ENCODE peak calls at places on chromosomes 13 and 19, in six cellular contexts. A is IMR-90, P is neuronal stem cell, W is H1, Z is H9, H is trophoblast cell. R is an unnamed sample.

GRCh38 chr19:8517551-8518442 is 3.8 kb upstream of the ZNF414 start:
- DNase-seq in A (no peak), P (no peak), W (no peak), Z (no peak), H (peak), R (peak)

GRCh38 chr19:13974073-13974472 is 21.8 kb downstream of the DCAF15 start:
- DNase-seq in A (no peak), P (peak), W (peak), Z (peak), H (peak), R (no peak)

GRCh38 chr19:6963937-6964336 is 57.3 kb downstream of the MBD3L2B start:
- DNase-seq in A (no peak), P (no peak), W (peak), Z (no peak), H (peak), R (no peak)

GRCh38 chr19:18073197-18073596 is 13.5 kb downstream of the IL12RB1 start:
- DNase-seq in A (no peak), P (no peak), W (no peak), Z (no peak), H (no peak), R (no peak)

GRCh38 chr13:61247149-61247936 is 168.3 kb downstream of the PCDH20 start:
- DNase-seq in A (no peak), P (no peak), W (peak), Z (no peak), H (no peak), R (no peak)

GRCh38 chr13:105920375-105920774 is 615.1 kb downstream of the EFNB2 start:
- DNase-seq in A (peak), P (peak), W (no peak), Z (no peak), H (peak), R (peak)

GRCh38 chr19:18713550-18714117 is 30.2 kb downstream of the CRTC1 start:
- DNase-seq in A (no peak), P (no peak), W (no peak), Z (no peak), H (no peak), R (no peak)

GRCh38 chr19:13644648-13645047 is 119.7 kb upstream of the MRI1 start:
- DNase-seq in A (no peak), P (no peak), W (no peak), Z (no peak), H (no peak), R (no peak)

GRCh38 chr19:11464333-11465265 is 16.2 kb downstream of the ELAVL3 start:
- DNase-seq in A (no peak), P (no peak), W (no peak), Z (no peak), H (peak), R (no peak)

GRCh38 chr13:44117351-44117750 is 237.6 kb downstream of the LACC1 start:
- DNase-seq in A (peak), P (no peak), W (no peak), Z (no peak), H (no peak), R (peak)

GRCh38 chr19:56080669-56081401 is 40.3 kb downstream of the ZNF787 start:
- DNase-seq in A (peak), P (peak), W (peak), Z (peak), H (peak), R (peak)

GRCh38 chr19:18349524-18350128 is 9.2 kb downstream of the PGPEP1 start:
- DNase-seq in A (peak), P (no peak), W (peak), Z (no peak), H (peak), R (peak)

GRCh38 chr19:44823373-44823698 is 14.4 kb downstream of the BCAM start:
- DNase-seq in A (no peak), P (no peak), W (no peak), Z (no peak), H (no peak), R (no peak)

GRCh38 chr13:109744512-109745051 is 41.8 kb downstream of the IRS2 start:
- DNase-seq in A (peak), P (no peak), W (no peak), Z (no peak), H (no peak), R (peak)

GRCh38 chr13:110517505-110518149 is 43.9 kb downstream of the RAB20 start:
- DNase-seq in A (no peak), P (no peak), W (no peak), Z (no peak), H (no peak), R (no peak)

GRCh38 chr13:37148501-37148900 is 43.0 kb upstream of the CSNK1A1L start:
- DNase-seq in A (no peak), P (no peak), W (no peak), Z (no peak), H (no peak), R (no peak)

GRCh38 chr19:53908933-53909415 is at the start of gene CACNG7:
- DNase-seq in A (no peak), P (peak), W (no peak), Z (peak), H (no peak), R (no peak)

GRCh38 chr13:81987677-81988357 is 1646.9 kb upstream of the SPRY2 start:
- DNase-seq in A (no peak), P (no peak), W (no peak), Z (no peak), H (no peak), R (no peak)

GRCh38 chr19:39083599-39083982 is 577 bp upstream of the ACP7 start:
- DNase-seq in A (no peak), P (no peak), W (no peak), Z (no peak), H (no peak), R (no peak)

GRCh38 chr19:54179921-54180452 is 7.0 kb upstream of the TMC4 start:
- DNase-seq in A (peak), P (peak), W (peak), Z (peak), H (peak), R (peak)

GRCh38 chr19:34368338-34368737 is 3.3 kb downstream of the GPI start:
- DNase-seq in A (no peak), P (no peak), W (no peak), Z (no peak), H (no peak), R (no peak)

GRCh38 chr13:85261757-85262346 is 537.4 kb downstream of the SLITRK6 start:
- DNase-seq in A (peak), P (no peak), W (no peak), Z (no peak), H (no peak), R (peak)

GRCh38 chr19:54154603-54155345 is 4.7 kb downstream of the LENG1 start:
- DNase-seq in A (no peak), P (no peak), W (no peak), Z (no peak), H (no peak), R (no peak)

GRCh38 chr19:40321566-40322270 is 26.5 kb downstream of the C19orf47 start:
- DNase-seq in A (no peak), P (no peak), W (no peak), Z (no peak), H (no peak), R (no peak)

GRCh38 chr19:9808855-9809646 is 9.8 kb downstream of the FBXL12 start:
- DNase-seq in A (no peak), P (no peak), W (no peak), Z (no peak), H (no peak), R (no peak)

GRCh38 chr19:34490141-34490766 is 8.7 kb downstream of the WTIP start:
- DNase-seq in A (no peak), P (no peak), W (no peak), Z (no peak), H (no peak), R (no peak)

GRCh38 chr19:20233105-20233504 is 66.1 kb downstream of the ZNF486 start:
- DNase-seq in A (no peak), P (no peak), W (no peak), Z (no peak), H (peak), R (no peak)

GRCh38 chr19:13063461-13064091 is 39.1 kb downstream of the LYL1 start:
- DNase-seq in A (no peak), P (no peak), W (no peak), Z (no peak), H (no peak), R (no peak)

GRCh38 chr19:10419646-10420443 is 493 bp upstream of the PDE4A start:
- DNase-seq in A (peak), P (peak), W (peak), Z (peak), H (no peak), R (peak)

GRCh38 chr13:42378383-42378780 is 106.4 kb downstream of the AKAP11 start:
- DNase-seq in A (no peak), P (no peak), W (no peak), Z (no peak), H (no peak), R (no peak)

GRCh38 chr13:101346942-101347728 is 69.2 kb downstream of the NALCN start:
- DNase-seq in A (peak), P (no peak), W (no peak), Z (no peak), H (no peak), R (peak)

GRCh38 chr13:99125335-99125915 is 75.2 kb upstream of the UBAC2 start:
- DNase-seq in A (no peak), P (no peak), W (no peak), Z (no peak), H (no peak), R (no peak)

GRCh38 chr19:34595683-34596082 is 81.3 kb downstream of the SCGB2B2 start:
- DNase-seq in A (no peak), P (no peak), W (no peak), Z (no peak), H (no peak), R (no peak)

GRCh38 chr19:3455393-3455955 is 24.9 kb downstream of the SMIM24 start:
- DNase-seq in A (no peak), P (no peak), W (no peak), Z (no peak), H (no peak), R (no peak)

GRCh38 chr13:31054632-31055031 is 107.1 kb downstream of the HSPH1 start:
- DNase-seq in A (no peak), P (no peak), W (no peak), Z (no peak), H (no peak), R (no peak)

GRCh38 chr13:31328549-31329229 is 128.9 kb downstream of the B3GLCT start:
- DNase-seq in A (peak), P (no peak), W (no peak), Z (no peak), H (no peak), R (no peak)

GRCh38 chr19:50334741-50335421 is 5.7 kb upstream of the KCNC3 start:
- DNase-seq in A (no peak), P (no peak), W (no peak), Z (no peak), H (no peak), R (no peak)

GRCh38 chr13:60583911-60584753 is 187.1 kb downstream of the TDRD3 start:
- DNase-seq in A (peak), P (no peak), W (peak), Z (peak), H (no peak), R (peak)

GRCh38 chr13:106446011-106446410 is 89.5 kb downstream of the EFNB2 start:
- DNase-seq in A (peak), P (no peak), W (no peak), Z (no peak), H (no peak), R (peak)

GRCh38 chr13:47598340-47598911 is 402.6 kb downstream of the SUCLA2 start:
- DNase-seq in A (peak), P (no peak), W (no peak), Z (no peak), H (peak), R (peak)

GRCh38 chr19:5690125-5690954 is at the start of gene RPL36:
- DNase-seq in A (peak), P (peak), W (peak), Z (peak), H (peak), R (peak)
- H3K18ac ChIP-seq in A (no peak), P (peak), W (peak), Z (peak), H (peak), R (peak)

GRCh38 chr19:16364231-16364865 is 39.7 kb downstream of the KLF2 start:
- DNase-seq in A (no peak), P (no peak), W (no peak), Z (no peak), H (no peak), R (no peak)

GRCh38 chr19:16361926-16362325 is 37.3 kb downstream of the KLF2 start:
- DNase-seq in A (no peak), P (no peak), W (no peak), Z (no peak), H (no peak), R (no peak)

GRCh38 chr19:16361254-16361653 is 36.6 kb downstream of the KLF2 start:
- DNase-seq in A (no peak), P (no peak), W (no peak), Z (no peak), H (no peak), R (no peak)

GRCh38 chr19:16363852-16364230 is 39.2 kb downstream of the KLF2 start:
- DNase-seq in A (no peak), P (no peak), W (no peak), Z (no peak), H (no peak), R (no peak)

DNA sequence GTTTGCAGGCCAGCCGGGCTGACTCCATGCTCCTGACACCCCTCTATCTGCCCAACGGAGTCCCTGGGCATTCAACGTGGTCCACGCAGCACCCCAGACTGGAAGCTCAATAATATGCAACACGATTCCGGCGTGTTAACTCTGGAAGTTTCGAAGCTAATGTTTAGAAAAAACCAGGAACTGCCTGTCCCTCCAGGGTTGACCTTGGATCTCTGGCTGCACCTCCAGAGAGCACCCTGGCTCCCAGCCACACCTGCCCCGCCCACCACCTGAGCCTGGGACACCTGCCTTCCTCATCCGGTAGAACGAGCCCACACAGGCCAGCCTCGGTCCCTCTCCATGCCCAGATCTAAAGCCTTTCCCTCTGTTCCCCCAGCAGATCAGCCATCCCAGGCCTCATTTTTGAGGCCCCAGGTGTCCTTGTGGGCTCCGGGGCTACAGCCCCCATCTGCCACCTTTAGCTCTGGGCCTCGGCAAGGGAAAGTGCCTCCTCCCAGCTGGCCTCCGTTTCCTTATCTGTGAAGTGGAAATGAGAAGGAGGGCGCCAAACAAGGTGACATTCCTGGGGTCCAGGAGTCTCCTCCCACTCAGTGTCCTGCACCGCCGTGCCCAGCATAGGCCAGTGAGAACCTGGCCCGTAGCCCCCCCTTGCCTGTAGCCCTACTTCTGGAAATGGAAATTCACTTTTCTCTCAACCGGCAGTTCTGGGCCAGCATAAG is 38.7 kb downstream of the KLF2 start:
- DNase-seq in A (no peak), P (no peak), W (no peak), Z (no peak), H (no peak), R (no peak)
- H3K9ac ChIP-seq in A (no peak), P (no peak), W (no peak), Z (no peak), H (no peak), R (no peak)

GRCh38 chr13:114097504-114097892 is 34.9 kb downstream of the RASA3 start:
- DNase-seq in A (no peak), P (no peak), W (no peak), Z (no peak), H (no peak), R (no peak)
- H4K91ac ChIP-seq in A (no peak), P (no peak), W (no peak), Z (no peak), H (peak), R (peak)

GRCh38 chr19:47257411-47258169 is 1.3 kb downstream of the CCDC9 start:
- DNase-seq in A (no peak), P (no peak), W (no peak), Z (no peak), H (no peak), R (no peak)
- H3K18ac ChIP-seq in A (peak), P (peak), W (peak), Z (peak), H (peak), R (peak)

GRCh38 chr13:66528139-66528538 is 702.0 kb downstream of the PCDH9 start:
- DNase-seq in A (no peak), P (no peak), W (no peak), Z (no peak), H (no peak), R (no peak)
- H3K9ac ChIP-seq in A (no peak), P (no peak), W (no peak), Z (no peak), H (no peak), R (no peak)

R was measured in mesenchymal stem cell.